ENCODE peak calls at places on chromosomes 5 and 9, in ten cellular contexts. L, F, Z, T, R, H, B, A, Y and N are unnamed samples.

GRCh38 chr9:126367139-126367538 is 40.5 kb downstream of the MVB12B start:
- DNase-seq in L (no peak), H (no peak), F (no peak), B (no peak), A (no peak), Z (no peak), R (no peak), Y (no peak), T (no peak), N (no peak)

GRCh38 chr5:129906177-129906887 is 2.1 kb downstream of the CHSY3 start:
- DNase-seq in B (no peak), L (no peak), T (no peak), Y (no peak), F (peak; percentile 29), R (peak; percentile 78), H (no peak), A (peak; percentile 8), Z (no peak), N (no peak)

GRCh38 chr5:128276537-128277216 is 193.1 kb downstream of the SLC12A2 start:
- DNase-seq in B (no peak), Z (no peak), F (no peak), Y (no peak), T (no peak), A (peak; percentile 32), R (no peak), H (no peak), L (no peak), N (no peak)

GRCh38 chr9:21546949-21547348 is 64.8 kb upstream of the IFNE start:
- DNase-seq in Z (no peak), A (no peak), Y (no peak), F (no peak), B (no peak), H (no peak), L (no peak), T (no peak), R (no peak), N (no peak)

GRCh38 chr9:134346151-134346550 is 19.9 kb downstream of the RXRA start:
- DNase-seq in H (no peak), B (no peak), R (no peak), T (no peak), A (no peak), Y (no peak), Z (no peak), L (no peak), F (no peak), N (no peak)

GRCh38 chr9:93190133-93190525 is 6.2 kb downstream of the WNK2 start:
- DNase-seq in L (peak; percentile 32), F (no peak), H (no peak), B (no peak), R (no peak), T (no peak), A (no peak), Z (no peak), Y (no peak), N (no peak)

GRCh38 chr5:80990527-80990926 is 30.4 kb downstream of the RASGRF2 start:
- DNase-seq in Z (no peak), R (no peak), B (no peak), Y (no peak), T (no peak), L (no peak), F (no peak), H (no peak), A (no peak), N (no peak)

GRCh38 chr9:128523199-128523925 is 18.8 kb downstream of the GLE1 start:
- DNase-seq in A (peak; percentile 50), H (no peak), R (peak; percentile 53), L (no peak), T (no peak), B (no peak), Z (no peak), Y (peak; percentile 67), F (no peak), N (no peak)

GRCh38 chr5:126138475-126139005 is 284.7 kb upstream of the GRAMD2B start:
- DNase-seq in Z (no peak), H (no peak), Y (no peak), B (no peak), R (no peak), F (no peak), A (no peak), L (no peak), T (no peak), N (no peak)

GRCh38 chr5:132259061-132259851 is 1.8 kb downstream of the PDLIM4 start:
- DNase-seq in R (peak; percentile 93), L (peak; percentile 78), Z (no peak), A (peak; percentile 78), T (peak; percentile 62), H (no peak), Y (peak; percentile 74), F (peak; percentile 28), B (no peak), N (peak; percentile 49)

GRCh38 chr9:129282308-129283211 is 104.5 kb upstream of the IER5L start:
- DNase-seq in Z (no peak), T (no peak), H (no peak), F (no peak), R (peak; percentile 74), L (no peak), Y (no peak), A (peak; percentile 15), B (no peak), N (peak; percentile 57)

GRCh38 chr9:71446499-71447411 is 321.6 kb downstream of the CEMIP2 start:
- DNase-seq in A (peak; percentile 63), T (no peak), R (peak; percentile 72), H (peak; percentile 60), Y (peak; percentile 8), B (peak; percentile 58), Z (peak; percentile 6), L (peak; percentile 54), F (peak; percentile 45), N (peak; percentile 75)

GRCh38 chr5:158277276-158277675 is 418.3 kb upstream of the CLINT1 start:
- DNase-seq in A (no peak), H (no peak), B (no peak), F (no peak), T (no peak), Z (no peak), Y (no peak), L (no peak), R (no peak), N (no peak)